ENCODE peak calls at places on chromosomes 13 and 19, in ten cellular contexts. One of them, this sample, is unnamed.

GRCh38 chr19:6273701-6274601 is 5.8 kb downstream of the MLLT1 start:
- DNase-seq in lower lobe of right lung: peak; percentile 88
- DNase-seq in GM23248: peak; percentile 99
- DNase-seq in MM.1S: no peak
- DNase-seq in heart right ventricle: peak; percentile 80
- DNase-seq in mesenchymal stem cell: peak; percentile 97
- DNase-seq in heart left ventricle: peak; percentile 79
- DNase-seq in CD8-positive, alpha-beta memory T cell: no peak
- DNase-seq in cardiac muscle cell: no peak
- DNase-seq in thoracic aorta: peak; percentile 90
- DNase-seq in this sample: peak; percentile 93

GRCh38 chr19:49798574-49798973 is 14.5 kb downstream of the FUZ start:
- DNase-seq in lower lobe of right lung: no peak
- DNase-seq in GM23248: no peak
- DNase-seq in MM.1S: no peak
- DNase-seq in heart right ventricle: no peak
- DNase-seq in mesenchymal stem cell: no peak
- DNase-seq in heart left ventricle: no peak
- DNase-seq in CD8-positive, alpha-beta memory T cell: no peak
- DNase-seq in cardiac muscle cell: no peak
- DNase-seq in thoracic aorta: no peak
- DNase-seq in this sample: no peak

GRCh38 chr13:110915874-110916670 is 1.2 kb upstream of the ANKRD10 start:
- DNase-seq in lower lobe of right lung: no peak
- DNase-seq in GM23248: peak; percentile 90
- DNase-seq in MM.1S: no peak
- DNase-seq in heart right ventricle: no peak
- DNase-seq in mesenchymal stem cell: peak; percentile 89
- DNase-seq in heart left ventricle: no peak
- DNase-seq in CD8-positive, alpha-beta memory T cell: no peak
- DNase-seq in cardiac muscle cell: no peak
- DNase-seq in thoracic aorta: no peak
- DNase-seq in this sample: no peak

GRCh38 chr13:26529441-26529840 is 28.0 kb upstream of the WASF3 start:
- DNase-seq in lower lobe of right lung: no peak
- DNase-seq in GM23248: peak; percentile 66
- DNase-seq in MM.1S: peak; percentile 61
- DNase-seq in heart right ventricle: peak; percentile 31
- DNase-seq in mesenchymal stem cell: peak; percentile 63
- DNase-seq in heart left ventricle: peak; percentile 10
- DNase-seq in CD8-positive, alpha-beta memory T cell: no peak
- DNase-seq in cardiac muscle cell: peak; percentile 74
- DNase-seq in thoracic aorta: no peak
- DNase-seq in this sample: no peak

GRCh38 chr13:23876265-23876664 is 12.9 kb downstream of the MIPEP start:
- DNase-seq in lower lobe of right lung: no peak
- DNase-seq in GM23248: peak; percentile 58
- DNase-seq in MM.1S: no peak
- DNase-seq in heart right ventricle: no peak
- DNase-seq in mesenchymal stem cell: no peak
- DNase-seq in heart left ventricle: no peak
- DNase-seq in CD8-positive, alpha-beta memory T cell: no peak
- DNase-seq in cardiac muscle cell: no peak
- DNase-seq in thoracic aorta: no peak
- DNase-seq in this sample: no peak

GRCh38 chr13:79447141-79447540 is 33.8 kb upstream of the NDFIP2 start:
- DNase-seq in lower lobe of right lung: no peak
- DNase-seq in GM23248: no peak
- DNase-seq in MM.1S: no peak
- DNase-seq in heart right ventricle: no peak
- DNase-seq in mesenchymal stem cell: no peak
- DNase-seq in heart left ventricle: no peak
- DNase-seq in CD8-positive, alpha-beta memory T cell: no peak
- DNase-seq in cardiac muscle cell: no peak
- DNase-seq in thoracic aorta: no peak
- DNase-seq in this sample: no peak

GRCh38 chr13:21322304-21322965 is 136.7 kb downstream of the ZDHHC20 start:
- DNase-seq in lower lobe of right lung: no peak
- DNase-seq in GM23248: no peak
- DNase-seq in MM.1S: no peak
- DNase-seq in heart right ventricle: no peak
- DNase-seq in mesenchymal stem cell: no peak
- DNase-seq in heart left ventricle: no peak
- DNase-seq in CD8-positive, alpha-beta memory T cell: no peak
- DNase-seq in cardiac muscle cell: no peak
- DNase-seq in thoracic aorta: no peak
- DNase-seq in this sample: no peak

GRCh38 chr13:95301135-95301946 is at the start of gene ABCC4:
- DNase-seq in lower lobe of right lung: peak; percentile 80
- DNase-seq in GM23248: peak; percentile 90
- DNase-seq in MM.1S: peak; percentile 76
- DNase-seq in heart right ventricle: peak; percentile 69
- DNase-seq in mesenchymal stem cell: peak; percentile 89
- DNase-seq in heart left ventricle: peak; percentile 66
- DNase-seq in CD8-positive, alpha-beta memory T cell: peak; percentile 48
- DNase-seq in cardiac muscle cell: peak; percentile 81
- DNase-seq in thoracic aorta: no peak
- DNase-seq in this sample: peak; percentile 72

GRCh38 chr13:91017669-91018053 is 329.8 kb upstream of the MIR17HG start:
- DNase-seq in lower lobe of right lung: no peak
- DNase-seq in GM23248: no peak
- DNase-seq in MM.1S: no peak
- DNase-seq in heart right ventricle: no peak
- DNase-seq in mesenchymal stem cell: no peak
- DNase-seq in heart left ventricle: no peak
- DNase-seq in CD8-positive, alpha-beta memory T cell: no peak
- DNase-seq in cardiac muscle cell: no peak
- DNase-seq in thoracic aorta: no peak
- DNase-seq in this sample: peak; percentile 48

GRCh38 chr13:99821741-99822140 is 149.8 kb downstream of the ZIC5 start:
- DNase-seq in lower lobe of right lung: no peak
- DNase-seq in GM23248: no peak
- DNase-seq in MM.1S: no peak
- DNase-seq in heart right ventricle: no peak
- DNase-seq in mesenchymal stem cell: no peak
- DNase-seq in heart left ventricle: no peak
- DNase-seq in CD8-positive, alpha-beta memory T cell: no peak
- DNase-seq in cardiac muscle cell: no peak
- DNase-seq in thoracic aorta: no peak
- DNase-seq in this sample: no peak

GRCh38 chr13:94765814-94766213 is 53.5 kb upstream of the SOX21 start:
- DNase-seq in lower lobe of right lung: no peak
- DNase-seq in GM23248: no peak
- DNase-seq in MM.1S: no peak
- DNase-seq in heart right ventricle: no peak
- DNase-seq in mesenchymal stem cell: no peak
- DNase-seq in heart left ventricle: no peak
- DNase-seq in CD8-positive, alpha-beta memory T cell: no peak
- DNase-seq in cardiac muscle cell: no peak
- DNase-seq in thoracic aorta: no peak
- DNase-seq in this sample: no peak

GRCh38 chr19:18304496-18305312 is 18.2 kb downstream of the LSM4 start:
- DNase-seq in lower lobe of right lung: peak; percentile 85
- DNase-seq in GM23248: peak; percentile 94
- DNase-seq in MM.1S: peak; percentile 58
- DNase-seq in heart right ventricle: peak; percentile 89
- DNase-seq in mesenchymal stem cell: peak; percentile 94
- DNase-seq in heart left ventricle: peak; percentile 89
- DNase-seq in CD8-positive, alpha-beta memory T cell: peak; percentile 80
- DNase-seq in cardiac muscle cell: peak; percentile 68
- DNase-seq in thoracic aorta: peak; percentile 69
- DNase-seq in this sample: peak; percentile 87

GRCh38 chr19:18300930-18301717 is 19.7 kb upstream of the JUND start:
- DNase-seq in lower lobe of right lung: peak; percentile 83
- DNase-seq in GM23248: peak; percentile 90
- DNase-seq in MM.1S: no peak
- DNase-seq in heart right ventricle: peak; percentile 82
- DNase-seq in mesenchymal stem cell: peak; percentile 80
- DNase-seq in heart left ventricle: peak; percentile 86
- DNase-seq in CD8-positive, alpha-beta memory T cell: no peak
- DNase-seq in cardiac muscle cell: peak; percentile 50
- DNase-seq in thoracic aorta: peak; percentile 80
- DNase-seq in this sample: peak; percentile 94

GRCh38 chr19:18304194-18304495 is 18.7 kb downstream of the LSM4 start:
- DNase-seq in lower lobe of right lung: no peak
- DNase-seq in GM23248: peak; percentile 30
- DNase-seq in MM.1S: peak; percentile 17
- DNase-seq in heart right ventricle: peak; percentile 55
- DNase-seq in mesenchymal stem cell: no peak
- DNase-seq in heart left ventricle: no peak
- DNase-seq in CD8-positive, alpha-beta memory T cell: no peak
- DNase-seq in cardiac muscle cell: no peak
- DNase-seq in thoracic aorta: no peak
- DNase-seq in this sample: peak; percentile 52

GRCh38 chr19:18299654-18300053 is 18.2 kb upstream of the JUND start:
- DNase-seq in lower lobe of right lung: no peak
- DNase-seq in GM23248: no peak
- DNase-seq in MM.1S: no peak
- DNase-seq in heart right ventricle: no peak
- DNase-seq in mesenchymal stem cell: no peak
- DNase-seq in heart left ventricle: no peak
- DNase-seq in CD8-positive, alpha-beta memory T cell: no peak
- DNase-seq in cardiac muscle cell: no peak
- DNase-seq in thoracic aorta: no peak
- DNase-seq in this sample: no peak

GRCh38 chr19:18301718-18302111 is 20.3 kb upstream of the JUND start:
- DNase-seq in lower lobe of right lung: no peak
- DNase-seq in GM23248: peak; percentile 28
- DNase-seq in MM.1S: no peak
- DNase-seq in heart right ventricle: no peak
- DNase-seq in mesenchymal stem cell: no peak
- DNase-seq in heart left ventricle: no peak
- DNase-seq in CD8-positive, alpha-beta memory T cell: no peak
- DNase-seq in cardiac muscle cell: no peak
- DNase-seq in thoracic aorta: no peak
- DNase-seq in this sample: no peak
- H3K27ac ChIP-seq in lower lobe of right lung: peak overlapping the region; percentile 69
- H3K27ac ChIP-seq in GM23248: no peak overlapping the region
- H3K27ac ChIP-seq in MM.1S: no peak overlapping the region
- H3K27ac ChIP-seq in heart right ventricle: no peak overlapping the region
- H3K27ac ChIP-seq in mesenchymal stem cell: no peak overlapping the region
- H3K27ac ChIP-seq in heart left ventricle: peak overlapping the region; percentile 74
- H3K27ac ChIP-seq in CD8-positive, alpha-beta memory T cell: peak overlapping the region; percentile 20
- H3K27ac ChIP-seq in cardiac muscle cell: peak overlapping the region; percentile 53
- H3K27ac ChIP-seq in thoracic aorta: peak overlapping the region; percentile 92
- H3K27ac ChIP-seq in this sample: peak overlapping the region; percentile 16

DNA sequence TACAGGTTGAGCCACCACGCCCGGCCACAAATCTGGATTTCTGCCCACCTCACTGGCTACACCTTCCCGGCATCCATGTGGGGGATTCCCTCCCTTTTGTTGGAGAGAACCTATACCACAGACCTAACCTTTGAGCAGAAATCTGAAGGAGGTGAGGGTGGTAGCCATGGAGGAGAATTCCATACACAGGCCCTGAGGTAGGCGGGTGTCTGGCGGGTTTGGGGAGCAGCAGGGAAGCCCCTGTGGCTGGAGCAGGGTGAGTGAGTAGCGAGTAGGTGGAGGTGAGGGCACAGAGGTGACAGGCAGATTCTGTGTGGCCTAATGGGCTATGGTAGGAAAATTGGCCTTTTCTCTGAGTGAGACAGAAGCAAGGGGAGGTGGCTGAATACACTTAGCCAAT is 10.6 kb downstream of the EIF3K start:
- DNase-seq in lower lobe of right lung: no peak
- DNase-seq in GM23248: no peak
- DNase-seq in MM.1S: no peak
- DNase-seq in heart right ventricle: no peak
- DNase-seq in mesenchymal stem cell: no peak
- DNase-seq in heart left ventricle: no peak
- DNase-seq in CD8-positive, alpha-beta memory T cell: no peak
- DNase-seq in cardiac muscle cell: no peak
- DNase-seq in thoracic aorta: no peak
- DNase-seq in this sample: no peak
- H3K36me3 ChIP-seq in lower lobe of right lung: peaks cover 87% of the 10 kb centered on the region
- H3K36me3 ChIP-seq in GM23248: peaks cover 21% of the 10 kb centered on the region
- H3K36me3 ChIP-seq in MM.1S: no peaks in the 10 kb centered on the region
- H3K36me3 ChIP-seq in heart right ventricle: peaks cover 92% of the 10 kb centered on the region
- H3K36me3 ChIP-seq in mesenchymal stem cell: peaks cover 73% of the 10 kb centered on the region
- H3K36me3 ChIP-seq in heart left ventricle: peaks cover 93% of the 10 kb centered on the region
- H3K36me3 ChIP-seq in CD8-positive, alpha-beta memory T cell: peaks cover 36% of the 10 kb centered on the region
- H3K36me3 ChIP-seq in cardiac muscle cell: peaks cover 50% of the 10 kb centered on the region
- H3K36me3 ChIP-seq in thoracic aorta: peaks cover 49% of the 10 kb centered on the region
- H3K36me3 ChIP-seq in this sample: peaks cover 7% of the 10 kb centered on the region

GRCh38 chr19:30626567-30626966 is 254.4 kb downstream of the ZNF536 start:
- DNase-seq in lower lobe of right lung: no peak
- DNase-seq in GM23248: no peak
- DNase-seq in MM.1S: no peak
- DNase-seq in heart right ventricle: no peak
- DNase-seq in mesenchymal stem cell: no peak
- DNase-seq in heart left ventricle: no peak
- DNase-seq in CD8-positive, alpha-beta memory T cell: no peak
- DNase-seq in cardiac muscle cell: no peak
- DNase-seq in thoracic aorta: no peak
- DNase-seq in this sample: no peak

GRCh38 chr19:30631035-30631375 is 258.8 kb downstream of the ZNF536 start:
- DNase-seq in lower lobe of right lung: no peak
- DNase-seq in GM23248: no peak
- DNase-seq in MM.1S: no peak
- DNase-seq in heart right ventricle: no peak
- DNase-seq in mesenchymal stem cell: no peak
- DNase-seq in heart left ventricle: no peak
- DNase-seq in CD8-positive, alpha-beta memory T cell: no peak
- DNase-seq in cardiac muscle cell: no peak
- DNase-seq in thoracic aorta: no peak
- DNase-seq in this sample: no peak

GRCh38 chr19:30630289-30631034 is 258.3 kb downstream of the ZNF536 start:
- DNase-seq in lower lobe of right lung: no peak
- DNase-seq in GM23248: no peak
- DNase-seq in MM.1S: no peak
- DNase-seq in heart right ventricle: no peak
- DNase-seq in mesenchymal stem cell: no peak
- DNase-seq in heart left ventricle: no peak
- DNase-seq in CD8-positive, alpha-beta memory T cell: no peak
- DNase-seq in cardiac muscle cell: no peak
- DNase-seq in thoracic aorta: no peak
- DNase-seq in this sample: no peak

GRCh38 chr19:30625947-30626346 is 253.8 kb downstream of the ZNF536 start:
- DNase-seq in lower lobe of right lung: no peak
- DNase-seq in GM23248: no peak
- DNase-seq in MM.1S: no peak
- DNase-seq in heart right ventricle: no peak
- DNase-seq in mesenchymal stem cell: no peak
- DNase-seq in heart left ventricle: no peak
- DNase-seq in CD8-positive, alpha-beta memory T cell: no peak
- DNase-seq in cardiac muscle cell: no peak
- DNase-seq in thoracic aorta: no peak
- DNase-seq in this sample: no peak

GRCh38 chr19:30629086-30629485 is 256.9 kb downstream of the ZNF536 start:
- DNase-seq in lower lobe of right lung: no peak
- DNase-seq in GM23248: no peak
- DNase-seq in MM.1S: no peak
- DNase-seq in heart right ventricle: no peak
- DNase-seq in mesenchymal stem cell: no peak
- DNase-seq in heart left ventricle: no peak
- DNase-seq in CD8-positive, alpha-beta memory T cell: no peak
- DNase-seq in cardiac muscle cell: no peak
- DNase-seq in thoracic aorta: no peak
- DNase-seq in this sample: no peak
- H3K4me1 ChIP-seq in lower lobe of right lung: no peaks in the 10 kb centered on the region
- H3K4me1 ChIP-seq in GM23248: no peaks in the 10 kb centered on the region
- H3K4me1 ChIP-seq in MM.1S: no peaks in the 10 kb centered on the region
- H3K4me1 ChIP-seq in heart right ventricle: no peaks in the 10 kb centered on the region
- H3K4me1 ChIP-seq in mesenchymal stem cell: no peaks in the 10 kb centered on the region
- H3K4me1 ChIP-seq in heart left ventricle: no peaks in the 10 kb centered on the region
- H3K4me1 ChIP-seq in CD8-positive, alpha-beta memory T cell: no peaks in the 10 kb centered on the region
- H3K4me1 ChIP-seq in cardiac muscle cell: no peaks in the 10 kb centered on the region
- H3K4me1 ChIP-seq in thoracic aorta: no peaks in the 10 kb centered on the region
- H3K4me1 ChIP-seq in this sample: no peaks in the 10 kb centered on the region

GRCh38 chr19:13035820-13036365 is 40.6 kb downstream of the NFIX start:
- DNase-seq in lower lobe of right lung: no peak
- DNase-seq in GM23248: no peak
- DNase-seq in MM.1S: no peak
- DNase-seq in heart right ventricle: no peak
- DNase-seq in mesenchymal stem cell: no peak
- DNase-seq in heart left ventricle: no peak
- DNase-seq in CD8-positive, alpha-beta memory T cell: no peak
- DNase-seq in cardiac muscle cell: no peak
- DNase-seq in thoracic aorta: no peak
- DNase-seq in this sample: no peak
- H3K27ac ChIP-seq in lower lobe of right lung: peak overlapping the region; percentile 78
- H3K27ac ChIP-seq in GM23248: peak overlapping the region; percentile 94
- H3K27ac ChIP-seq in MM.1S: no peak overlapping the region
- H3K27ac ChIP-seq in heart right ventricle: peak overlapping the region; percentile 55
- H3K27ac ChIP-seq in mesenchymal stem cell: no peak overlapping the region
- H3K27ac ChIP-seq in heart left ventricle: peak overlapping the region; percentile 67
- H3K27ac ChIP-seq in CD8-positive, alpha-beta memory T cell: no peak overlapping the region
- H3K27ac ChIP-seq in cardiac muscle cell: no peak overlapping the region
- H3K27ac ChIP-seq in thoracic aorta: peak overlapping the region; percentile 98
- H3K27ac ChIP-seq in this sample: no peak overlapping the region